ENCODE peak calls at places on chromosome 7, in four cellular contexts. I is H1, H is adrenal gland, E is endothelial cell of umbilical vein. Y is an unnamed sample.

GRCh38 chr7:24601600-24601999 is 28.3 kb downstream of the PALS2 start:
- DNase-seq in H (no peak), I (no peak), E (no peak), Y (no peak)

GRCh38 chr7:134826105-134826504 is 46.7 kb downstream of the CALD1 start:
- DNase-seq in E (no peak), I (no peak), H (no peak), Y (peak; percentile 81)

GRCh38 chr7:114942443-114943175 is 20.7 kb downstream of the MDFIC start:
- DNase-seq in H (no peak), E (no peak), I (no peak), Y (no peak)

GRCh38 chr7:148763622-148764021 is 64.9 kb downstream of the CUL1 start:
- DNase-seq in E (no peak), I (no peak), H (no peak), Y (no peak)

GRCh38 chr7:46802460-46802972 is 779.4 kb downstream of the TNS3 start:
- DNase-seq in E (no peak), I (no peak), H (no peak), Y (no peak)

GRCh38 chr7:70797109-70797514 is 334.8 kb upstream of the GALNT17 start:
- DNase-seq in H (no peak), I (no peak), E (no peak), Y (no peak)

GRCh38 chr7:43314379-43315158 is 202.1 kb downstream of the HECW1 start:
- DNase-seq in E (no peak), H (no peak), I (no peak), Y (no peak)

GRCh38 chr7:42770106-42770505 is 141.8 kb downstream of the C7orf25 start:
- DNase-seq in E (no peak), I (no peak), H (no peak), Y (no peak)

GRCh38 chr7:95781967-95782586 is 9.7 kb downstream of the DYNC1I1 start:
- DNase-seq in I (no peak), E (no peak), H (no peak), Y (peak; percentile 71)

GRCh38 chr7:95776561-95777185 is 4.3 kb downstream of the DYNC1I1 start:
- DNase-seq in E (no peak), H (no peak), I (no peak), Y (peak; percentile 26)

GRCh38 chr7:95780665-95781064 is 8.3 kb downstream of the DYNC1I1 start:
- DNase-seq in H (no peak), E (no peak), I (no peak), Y (peak; percentile 61)

GRCh38 chr7:95772771-95773581 is 622 bp downstream of the DYNC1I1 start:
- DNase-seq in H (peak; percentile 18), I (no peak), E (peak; percentile 17), Y (peak; percentile 42)

DNA sequence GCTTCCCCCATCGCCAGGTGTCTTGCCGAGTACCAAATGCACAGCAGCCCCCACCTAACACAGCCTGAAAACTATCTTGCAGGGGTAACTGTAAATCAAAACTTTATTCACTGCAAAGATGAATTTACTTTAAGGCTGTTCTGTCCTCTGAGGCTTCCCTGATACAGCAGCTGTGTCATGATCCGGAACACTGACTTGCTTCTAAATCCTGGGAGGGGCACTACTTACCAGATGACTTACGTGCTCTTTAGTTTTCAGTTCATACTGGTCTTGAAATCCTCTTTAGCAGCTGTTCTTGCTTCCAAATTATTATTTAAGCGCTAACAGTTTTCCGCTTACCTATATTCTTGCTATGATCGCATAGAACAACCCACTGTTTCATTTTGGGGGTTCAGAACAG is 4.9 kb downstream of the DYNC1I1 start:
- DNase-seq in H (no peak), I (no peak), E (no peak), Y (peak; percentile 82)
- H3K4me1 ChIP-seq in H (peaks cover 7% of the 10 kb centered on the region), I (no peaks in the 10 kb centered on the region), E (peaks cover 8% of the 10 kb centered on the region), Y (peaks cover 47% of the 10 kb centered on the region)

DNA sequence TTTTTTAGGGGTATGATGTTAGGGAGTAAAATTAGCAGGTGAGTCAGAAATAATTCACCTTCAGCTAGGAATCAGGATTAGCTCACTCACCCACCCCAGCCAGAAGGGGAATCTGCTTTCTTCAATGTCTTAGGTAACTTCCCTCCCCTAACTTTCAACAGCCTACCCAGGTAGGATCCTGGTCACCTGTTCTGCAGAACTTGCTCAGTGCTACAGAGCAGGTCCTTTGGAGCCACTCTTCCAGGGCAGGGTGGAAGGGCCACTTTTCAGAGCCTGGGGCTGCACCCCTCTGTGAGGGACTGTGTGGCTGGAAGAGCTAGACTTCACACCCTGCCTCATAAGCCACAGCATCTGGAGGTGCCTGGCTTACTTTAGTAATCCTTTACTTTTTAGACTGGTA is 58.1 kb downstream of the SHH start:
- DNase-seq in E (no peak), I (no peak), H (no peak), Y (no peak)
- H3K4me3 ChIP-seq in E (no peak overlapping the region), I (no peak overlapping the region), H (no peak overlapping the region), Y (no peak overlapping the region)

DNA sequence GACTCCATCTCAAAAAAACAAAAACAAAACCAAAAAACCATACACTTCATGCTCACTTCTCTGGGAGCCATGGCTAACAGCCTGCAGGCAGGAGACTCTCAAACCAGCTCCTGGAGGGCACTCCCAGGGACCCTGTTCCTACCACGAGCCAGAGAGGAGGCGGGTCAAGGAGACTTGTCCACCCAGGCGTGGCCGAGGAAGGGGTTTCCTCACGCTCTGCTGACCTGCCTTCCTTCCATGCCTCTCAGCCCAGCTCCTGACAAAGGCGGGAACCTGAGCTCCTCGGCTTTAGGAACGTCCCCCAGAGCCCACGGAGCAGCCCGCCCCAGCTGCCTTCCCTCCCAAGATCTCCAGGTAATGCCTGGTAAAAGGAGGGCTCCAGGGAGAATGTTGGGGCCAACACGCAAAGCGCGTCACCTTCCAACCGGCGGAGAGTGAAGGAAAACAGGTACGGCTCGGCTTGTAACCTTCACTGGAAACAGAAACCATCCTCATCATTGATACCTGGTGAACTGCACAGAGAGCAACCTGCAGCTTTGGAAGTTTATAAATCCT is 9.5 kb downstream of the GPR146 start:
- DNase-seq in I (no peak), E (no peak), H (no peak), Y (no peak)
- H3K27ac ChIP-seq in I (no peak overlapping the region), E (no peak overlapping the region), H (no peak overlapping the region), Y (no peak overlapping the region)

GRCh38 chr7:27916372-27916771 is 176.4 kb downstream of the TAX1BP1 start:
- DNase-seq in H (no peak), E (no peak), I (no peak), Y (no peak)
- H3K4me1 ChIP-seq in H (peaks cover 6% of the 10 kb centered on the region), E (peaks cover 37% of the 10 kb centered on the region), I (peaks cover 13% of the 10 kb centered on the region), Y (peaks cover 6% of the 10 kb centered on the region)

DNA sequence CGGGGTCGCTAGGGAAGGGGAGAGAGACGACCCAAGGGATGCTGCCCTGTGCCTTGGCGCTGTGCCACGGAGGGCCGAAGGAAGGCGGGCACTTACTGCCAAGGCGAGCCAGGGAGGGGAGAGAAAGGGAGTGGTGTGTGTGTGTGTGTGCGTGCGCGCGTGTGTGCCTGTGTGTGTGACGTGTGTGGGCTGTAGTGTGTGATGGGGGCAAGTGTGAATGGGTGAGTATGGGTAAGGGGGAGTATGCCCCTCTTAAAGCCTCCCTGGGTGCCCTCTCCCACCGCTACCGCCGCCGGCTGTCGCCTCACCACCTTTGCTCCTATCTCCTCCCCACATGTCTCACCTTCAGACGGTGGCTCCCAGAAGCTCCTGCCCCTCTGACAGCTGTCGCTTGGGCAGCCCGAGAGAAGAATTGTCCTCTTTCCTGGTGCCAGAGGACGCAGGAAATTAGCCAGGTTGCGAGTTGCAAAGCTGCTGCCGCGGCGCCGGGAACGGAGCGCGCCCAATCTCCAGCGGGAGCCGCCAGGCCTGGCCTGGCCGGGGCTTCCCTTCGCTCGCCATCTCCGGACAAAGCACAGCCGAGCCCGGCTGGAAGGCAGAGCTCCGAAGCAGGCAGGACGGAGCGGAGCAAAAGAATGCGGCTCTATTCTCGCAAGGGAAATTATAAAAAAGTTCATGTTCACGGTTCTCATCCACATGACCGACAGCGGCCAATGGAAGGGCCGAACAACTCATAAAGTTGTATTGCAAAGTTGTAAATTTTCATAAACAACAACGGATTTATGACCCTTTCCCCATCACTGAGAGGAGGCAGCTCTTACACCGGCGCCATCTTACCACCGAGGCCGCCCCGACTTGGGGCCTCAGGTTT is at the start of gene HOXA3:
- DNase-seq in E (peak; percentile 94), H (peak; percentile 33), I (no peak), Y (no peak)
- H3K4me3 ChIP-seq in E (peak within 1 kb of the TSS; percentile 55), H (no peak within 1 kb of the TSS), I (peak within 1 kb of the TSS; percentile 19), Y (peak within 1 kb of the TSS; percentile 64)

GRCh38 chr7:30502470-30503251 is 2.0 kb downstream of the GGCT start:
- DNase-seq in I (no peak), E (no peak), H (no peak), Y (no peak)
- H3K27ac ChIP-seq in I (no peak overlapping the region), E (no peak overlapping the region), H (no peak overlapping the region), Y (no peak overlapping the region)

DNA sequence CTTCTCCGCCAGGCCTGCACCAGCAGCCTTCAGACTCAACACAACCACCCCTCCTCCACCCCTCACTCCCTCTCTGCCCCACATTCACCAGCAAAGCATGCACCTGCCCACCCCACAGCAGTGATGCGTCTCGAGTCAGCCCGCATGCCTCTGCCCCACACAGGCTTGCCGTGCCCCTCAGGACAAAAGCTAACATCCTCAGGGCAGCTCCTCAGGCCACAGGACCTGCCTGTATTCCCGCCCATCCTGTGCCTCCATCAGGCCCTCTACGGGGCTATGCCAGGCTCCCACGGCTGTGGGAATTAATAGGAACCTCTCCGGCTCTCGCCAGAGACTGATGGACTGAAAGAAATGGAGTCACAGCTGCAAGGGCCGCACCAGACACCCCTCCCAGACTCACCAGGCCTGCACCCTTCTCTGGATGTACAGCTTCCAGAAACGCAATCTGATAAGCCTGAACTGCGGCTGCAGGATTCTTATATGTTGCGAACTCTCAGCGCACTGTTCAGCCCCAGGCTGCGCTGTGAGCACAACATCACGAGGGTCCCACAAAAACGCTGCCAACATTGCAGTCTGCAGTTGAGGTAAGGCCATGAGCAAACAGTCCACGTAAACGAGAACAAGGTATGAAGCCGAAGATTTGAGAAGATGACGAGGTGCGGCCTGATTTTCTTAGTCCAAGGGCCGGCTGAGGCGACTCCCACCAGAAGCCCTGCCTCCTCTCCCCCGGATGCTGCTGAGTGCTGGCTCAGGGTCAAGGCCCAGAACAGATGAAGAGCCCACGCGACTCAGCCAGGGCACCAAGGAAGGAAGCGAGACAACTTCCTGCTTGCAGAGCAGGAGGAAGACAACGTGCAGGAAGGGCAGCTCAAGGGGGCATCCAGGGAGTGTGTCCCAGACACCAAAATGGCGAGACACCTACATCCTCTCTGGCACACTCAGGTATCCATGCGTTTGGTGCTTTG is 99.8 kb downstream of the CYTH3 start:
- DNase-seq in E (no peak), I (no peak), H (no peak), Y (no peak)
- H3K4me1 ChIP-seq in E (peaks cover 4% of the 10 kb centered on the region), I (peaks cover 13% of the 10 kb centered on the region), H (peaks cover 13% of the 10 kb centered on the region), Y (no peaks in the 10 kb centered on the region)

DNA sequence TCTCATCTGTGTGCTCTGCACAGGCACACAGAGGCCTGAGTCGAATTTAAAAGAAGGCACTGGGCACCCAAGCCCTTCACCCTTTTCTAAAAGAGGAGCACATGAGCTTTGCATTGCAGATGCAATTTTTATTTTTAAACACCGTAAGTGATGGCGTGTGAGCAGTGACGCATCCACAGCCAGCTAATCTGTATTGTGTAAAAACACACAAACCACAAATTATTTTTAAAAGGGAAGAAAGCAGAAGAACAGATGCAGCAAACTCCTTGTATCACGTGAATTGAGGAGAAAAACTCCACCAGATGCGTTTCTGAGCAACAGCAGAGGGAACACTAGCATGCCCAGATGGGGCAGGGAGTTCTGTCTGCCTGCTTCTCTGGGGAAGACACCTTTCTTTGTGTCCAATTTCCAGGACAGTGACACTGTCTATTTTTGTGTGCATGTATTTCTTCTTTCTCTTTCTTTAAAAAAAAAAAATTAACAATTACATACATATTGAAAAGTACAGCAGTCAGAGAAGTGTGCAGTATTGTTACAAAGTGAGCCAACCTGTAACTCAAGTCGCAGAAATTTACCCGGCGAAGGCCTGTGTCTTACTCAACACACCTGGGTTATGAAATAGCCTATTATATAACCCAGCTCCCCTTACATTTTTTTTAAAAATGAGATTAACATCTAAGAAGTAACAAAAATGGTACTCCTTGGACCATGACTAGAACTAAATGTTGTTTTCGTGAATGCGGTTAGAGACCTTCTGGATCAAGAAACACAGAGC is 39.2 kb downstream of the EEPD1 start:
- DNase-seq in I (no peak), E (no peak), H (no peak), Y (no peak)
- H3K4me3 ChIP-seq in I (no peak overlapping the region), E (no peak overlapping the region), H (no peak overlapping the region), Y (no peak overlapping the region)

Y was measured in SJCRH30.